ENCODE peak calls at places on chromosome 1, in six cellular contexts. One of them, this sample, is unnamed.

GRCh38 chr1:15786581-15786980 is 20.9 kb downstream of the UQCRHL start:
- DNase-seq in NB4: no peak
- DNase-seq in H54: no peak
- DNase-seq in endothelial cell of umbilical vein: no peak
- DNase-seq in heart left ventricle: no peak
- DNase-seq in H1: no peak
- DNase-seq in this sample: no peak

GRCh38 chr1:14149431-14149830 is 449.1 kb upstream of the KAZN start:
- DNase-seq in H54: peak; percentile 18
- DNase-seq in NB4: no peak
- DNase-seq in heart left ventricle: no peak
- DNase-seq in endothelial cell of umbilical vein: no peak
- DNase-seq in H1: no peak
- DNase-seq in this sample: no peak

GRCh38 chr1:3409737-3410434 is 44.6 kb upstream of the ARHGEF16 start:
- DNase-seq in heart left ventricle: no peak
- DNase-seq in H1: no peak
- DNase-seq in endothelial cell of umbilical vein: peak; percentile 30
- DNase-seq in H54: peak; percentile 59
- DNase-seq in NB4: no peak
- DNase-seq in this sample: no peak

GRCh38 chr1:39892611-39893595 is 8.8 kb downstream of the MYCL start:
- DNase-seq in H1: no peak
- DNase-seq in endothelial cell of umbilical vein: peak; percentile 47
- DNase-seq in heart left ventricle: no peak
- DNase-seq in NB4: no peak
- DNase-seq in H54: peak; percentile 71
- DNase-seq in this sample: peak; percentile 36

GRCh38 chr1:15941899-15942660 is 33.8 kb downstream of the ZBTB17 start:
- DNase-seq in H54: no peak
- DNase-seq in NB4: no peak
- DNase-seq in endothelial cell of umbilical vein: no peak
- DNase-seq in heart left ventricle: peak; percentile 57
- DNase-seq in H1: no peak
- DNase-seq in this sample: no peak

GRCh38 chr1:232162001-232162400 is 467.9 kb downstream of the SIPA1L2 start:
- DNase-seq in H54: no peak
- DNase-seq in heart left ventricle: no peak
- DNase-seq in endothelial cell of umbilical vein: no peak
- DNase-seq in H1: no peak
- DNase-seq in NB4: peak; percentile 6
- DNase-seq in this sample: no peak

GRCh38 chr1:1430114-1430982 is 5.1 kb upstream of the VWA1 start:
- DNase-seq in H54: peak; percentile 70
- DNase-seq in endothelial cell of umbilical vein: peak; percentile 91
- DNase-seq in NB4: no peak
- DNase-seq in heart left ventricle: peak; percentile 91
- DNase-seq in H1: no peak
- DNase-seq in this sample: no peak

GRCh38 chr1:179129702-179130473 is 48.0 kb downstream of the TOR3A start:
- DNase-seq in endothelial cell of umbilical vein: peak; percentile 41
- DNase-seq in NB4: peak; percentile 73
- DNase-seq in heart left ventricle: no peak
- DNase-seq in H54: no peak
- DNase-seq in H1: no peak
- DNase-seq in this sample: peak; percentile 46

GRCh38 chr1:2496087-2496622 is 20.1 kb downstream of the PLCH2 start:
- DNase-seq in endothelial cell of umbilical vein: no peak
- DNase-seq in heart left ventricle: no peak
- DNase-seq in H54: no peak
- DNase-seq in H1: no peak
- DNase-seq in NB4: no peak
- DNase-seq in this sample: no peak

GRCh38 chr1:65688848-65689247 is 103.8 kb upstream of the PDE4B start:
- DNase-seq in H54: no peak
- DNase-seq in heart left ventricle: no peak
- DNase-seq in endothelial cell of umbilical vein: no peak
- DNase-seq in H1: no peak
- DNase-seq in NB4: no peak
- DNase-seq in this sample: no peak

GRCh38 chr1:8090241-8090702 is 64.2 kb upstream of the ERRFI1 start:
- DNase-seq in heart left ventricle: no peak
- DNase-seq in endothelial cell of umbilical vein: peak; percentile 95
- DNase-seq in NB4: no peak
- DNase-seq in H54: no peak
- DNase-seq in H1: no peak
- DNase-seq in this sample: no peak

GRCh38 chr1:119687391-119688079 is 24.2 kb upstream of the PHGDH start:
- DNase-seq in NB4: no peak
- DNase-seq in H54: no peak
- DNase-seq in heart left ventricle: no peak
- DNase-seq in H1: no peak
- DNase-seq in endothelial cell of umbilical vein: no peak
- DNase-seq in this sample: no peak

GRCh38 chr1:196152086-196152485 is 456.2 kb downstream of the KCNT2 start:
- DNase-seq in heart left ventricle: no peak
- DNase-seq in endothelial cell of umbilical vein: peak; percentile 31
- DNase-seq in NB4: no peak
- DNase-seq in H1: no peak
- DNase-seq in H54: no peak
- DNase-seq in this sample: no peak

GRCh38 chr1:198678901-198679329 is 40.1 kb downstream of the PTPRC start:
- DNase-seq in endothelial cell of umbilical vein: no peak
- DNase-seq in NB4: no peak
- DNase-seq in H54: no peak
- DNase-seq in heart left ventricle: no peak
- DNase-seq in H1: no peak
- DNase-seq in this sample: no peak

GRCh38 chr1:156717411-156717810 is 10.9 kb upstream of the METTL25B start:
- DNase-seq in endothelial cell of umbilical vein: peak; percentile 21
- DNase-seq in H54: no peak
- DNase-seq in H1: no peak
- DNase-seq in heart left ventricle: peak; percentile 15
- DNase-seq in NB4: no peak
- DNase-seq in this sample: no peak

GRCh38 chr1:235703516-235703915 is 53.9 kb upstream of the GNG4 start:
- DNase-seq in H54: peak; percentile 19
- DNase-seq in endothelial cell of umbilical vein: peak; percentile 12
- DNase-seq in heart left ventricle: no peak
- DNase-seq in H1: no peak
- DNase-seq in NB4: no peak
- DNase-seq in this sample: no peak

DNA sequence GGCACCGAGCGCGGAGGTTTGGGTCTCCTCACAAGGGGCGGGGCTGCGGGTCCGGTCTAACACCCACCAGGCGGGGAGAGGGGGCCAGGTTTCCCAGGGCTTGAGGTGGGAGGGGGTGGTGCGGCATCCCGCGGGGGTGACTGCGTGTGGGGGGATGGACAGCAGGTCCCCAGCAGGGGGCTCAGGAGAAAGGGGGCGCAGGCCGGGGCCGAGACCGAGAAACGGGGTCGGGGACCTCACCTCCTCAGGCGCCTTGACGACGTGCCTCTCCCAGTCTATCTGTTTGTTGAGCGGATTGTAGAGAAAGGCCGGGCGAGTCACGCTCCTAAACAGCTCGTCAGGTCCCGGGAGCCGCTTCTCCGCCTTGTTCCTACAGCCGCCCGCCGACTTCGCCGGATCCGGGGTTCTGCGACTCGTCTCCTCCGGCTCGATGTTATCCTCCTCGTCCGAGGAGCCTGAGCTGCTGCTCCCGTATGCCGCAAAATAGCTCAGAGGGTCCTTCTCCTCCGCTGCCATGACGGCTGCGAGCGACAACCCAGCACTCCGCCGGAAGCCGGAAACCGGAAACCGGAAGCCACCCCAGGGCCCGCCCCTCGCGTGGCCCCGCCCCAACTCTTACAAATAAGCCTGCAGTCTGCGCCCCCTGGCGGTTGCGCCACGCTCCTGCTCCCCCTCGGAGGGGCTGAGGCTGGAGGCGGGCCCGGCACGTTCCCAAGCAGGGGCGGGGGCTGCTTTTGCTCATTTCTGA is at the start of gene C1orf52:
- DNase-seq in H54: peak; percentile 72
- DNase-seq in endothelial cell of umbilical vein: peak; percentile 94
- DNase-seq in NB4: peak; percentile 92
- DNase-seq in heart left ventricle: peak; percentile 98
- DNase-seq in H1: peak; percentile 88
- DNase-seq in this sample: peak; percentile 97
- TF ChIP-seq POLR2A in H54: peak; percentile 85
- TF ChIP-seq POLR2A in endothelial cell of umbilical vein: peak; percentile 90
- TF ChIP-seq POLR2A in NB4: peak; percentile 92
- TF ChIP-seq POLR2A in heart left ventricle: peak; percentile 68
- TF ChIP-seq POLR2A in H1: peak; percentile 50
- TF ChIP-seq POLR2A in this sample: peak; percentile 84

GRCh38 chr1:41952208-41952607 is 33.5 kb upstream of the HIVEP3 start:
- DNase-seq in heart left ventricle: no peak
- DNase-seq in NB4: no peak
- DNase-seq in H1: no peak
- DNase-seq in H54: no peak
- DNase-seq in endothelial cell of umbilical vein: no peak
- DNase-seq in this sample: no peak
- TF ChIP-seq POLR2A in heart left ventricle: no peak
- TF ChIP-seq POLR2A in NB4: no peak
- TF ChIP-seq POLR2A in H1: no peak
- TF ChIP-seq POLR2A in H54: no peak
- TF ChIP-seq POLR2A in endothelial cell of umbilical vein: no peak
- TF ChIP-seq POLR2A in this sample: no peak

DNA sequence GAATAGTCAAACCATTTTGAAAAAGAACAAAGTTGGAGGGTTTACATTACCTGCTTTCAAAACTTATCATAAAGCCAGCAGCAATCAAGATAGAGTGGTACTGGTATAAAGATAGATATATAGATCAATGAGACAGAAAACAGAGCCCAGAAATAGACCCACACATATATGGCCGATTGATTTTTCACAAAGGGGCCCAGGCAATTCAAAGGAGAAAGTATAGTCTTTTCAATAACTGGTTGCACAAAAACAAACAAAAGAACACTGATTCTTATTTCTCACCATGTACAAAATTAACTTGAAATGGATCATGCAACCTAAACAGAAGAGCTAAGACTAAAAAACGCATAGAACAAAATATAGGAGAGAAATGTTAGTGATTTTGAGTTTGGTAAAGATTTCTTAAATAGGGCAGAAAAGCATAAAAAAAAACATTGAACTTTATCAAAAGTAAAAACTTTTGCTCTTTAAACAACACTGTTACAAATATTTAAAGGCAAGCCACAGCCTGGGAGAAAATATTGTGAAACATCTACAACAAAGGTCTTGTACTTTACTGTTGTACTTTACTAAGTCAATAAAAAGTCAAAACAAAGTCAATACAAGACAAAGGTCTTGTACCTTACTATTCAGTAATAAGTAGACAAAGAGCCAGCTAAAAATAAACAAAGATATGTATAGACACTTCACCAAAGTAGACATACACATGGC is 50.2 kb downstream of the ST3GAL3 start:
- DNase-seq in endothelial cell of umbilical vein: no peak
- DNase-seq in H54: no peak
- DNase-seq in NB4: no peak
- DNase-seq in heart left ventricle: no peak
- DNase-seq in H1: no peak
- DNase-seq in this sample: no peak
- TF ChIP-seq POLR2A in endothelial cell of umbilical vein: no peak
- TF ChIP-seq POLR2A in H54: no peak
- TF ChIP-seq POLR2A in NB4: no peak
- TF ChIP-seq POLR2A in heart left ventricle: no peak
- TF ChIP-seq POLR2A in H1: no peak
- TF ChIP-seq POLR2A in this sample: no peak

DNA sequence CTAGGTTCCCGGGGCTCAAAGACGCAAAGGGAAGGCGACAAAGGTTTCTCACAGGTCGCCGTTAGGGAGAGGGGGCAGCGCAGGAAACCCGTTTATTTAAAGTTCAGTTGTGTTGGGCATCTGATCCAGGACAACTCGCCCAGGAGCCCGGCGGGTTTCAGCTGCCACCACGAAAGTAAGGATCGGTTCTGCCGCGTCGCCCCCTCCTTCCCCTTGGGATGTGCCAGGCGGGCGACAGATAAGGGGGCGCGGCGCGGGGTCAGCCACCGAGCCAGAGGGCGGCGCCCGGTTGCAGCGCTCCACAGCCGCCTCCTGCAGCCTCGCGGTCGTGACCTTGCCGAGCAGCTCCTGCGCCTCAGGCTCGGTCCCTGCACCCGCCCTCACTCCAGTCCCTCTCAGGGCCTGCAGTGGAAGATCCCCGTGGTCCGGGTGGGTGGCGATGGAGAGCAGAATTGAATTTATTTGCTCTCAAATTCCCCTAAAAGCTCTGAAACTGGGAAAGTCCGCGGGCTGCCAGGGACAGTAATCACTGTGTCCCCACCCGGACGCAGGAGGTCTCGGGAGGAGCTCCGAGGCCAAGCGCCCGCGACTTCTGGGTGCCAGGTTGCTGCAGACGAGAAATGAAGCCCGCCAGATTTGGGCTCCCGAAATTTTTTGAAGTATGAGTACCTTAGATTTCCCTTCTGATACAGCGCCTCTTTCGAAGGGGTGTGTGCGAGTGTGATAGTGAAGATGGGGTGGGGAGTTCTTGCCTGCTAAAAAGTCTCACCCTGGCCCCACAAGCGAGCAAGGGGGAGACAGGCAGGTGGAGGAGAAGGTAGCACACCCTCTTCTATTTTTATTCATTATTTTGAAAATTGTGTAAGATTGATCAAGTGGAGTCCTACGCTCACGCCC is 28.4 kb upstream of the NFIA start:
- DNase-seq in H1: no peak
- DNase-seq in H54: no peak
- DNase-seq in NB4: peak; percentile 22
- DNase-seq in heart left ventricle: peak; percentile 83
- DNase-seq in endothelial cell of umbilical vein: no peak
- DNase-seq in this sample: peak; percentile 89
- TF ChIP-seq POLR2A in H1: no peak
- TF ChIP-seq POLR2A in H54: no peak
- TF ChIP-seq POLR2A in NB4: no peak
- TF ChIP-seq POLR2A in heart left ventricle: peak; percentile 15
- TF ChIP-seq POLR2A in endothelial cell of umbilical vein: no peak
- TF ChIP-seq POLR2A in this sample: peak; percentile 77

DNA sequence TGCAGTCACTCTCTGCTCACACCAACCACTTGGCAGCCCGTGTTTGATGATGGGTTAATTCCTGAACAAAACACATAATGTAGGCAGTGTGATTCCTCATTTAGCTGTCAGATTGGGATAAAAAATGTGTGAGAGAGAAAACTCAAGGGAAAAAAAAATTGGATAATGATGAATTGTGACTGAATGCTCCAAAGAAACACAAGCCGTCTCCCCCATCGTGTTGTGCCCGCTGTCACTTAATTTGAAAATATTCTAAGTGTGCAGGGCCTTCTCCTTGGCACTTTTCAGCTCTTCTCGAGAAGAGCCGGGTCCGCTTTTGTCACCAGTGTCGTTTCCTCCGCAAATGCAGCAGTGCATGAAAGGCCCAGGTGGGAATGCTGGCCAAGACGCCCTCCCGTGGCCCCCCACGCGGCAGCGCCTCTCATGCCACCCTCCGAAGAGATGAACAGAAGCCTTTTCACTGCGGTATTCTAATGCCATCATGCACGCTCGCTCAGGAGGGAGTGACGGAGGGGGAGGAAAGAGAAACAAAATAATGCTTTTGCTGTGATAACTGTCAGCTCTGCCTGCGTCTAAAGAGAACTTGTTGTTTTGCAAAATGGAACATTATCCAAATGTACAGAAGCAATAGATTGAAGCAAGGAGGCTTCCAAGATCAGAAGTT is 166.3 kb upstream of the ZC3H12A start:
- DNase-seq in H54: no peak
- DNase-seq in heart left ventricle: no peak
- DNase-seq in H1: no peak
- DNase-seq in NB4: no peak
- DNase-seq in endothelial cell of umbilical vein: no peak
- DNase-seq in this sample: no peak
- TF ChIP-seq POLR2A in H54: no peak
- TF ChIP-seq POLR2A in heart left ventricle: no peak
- TF ChIP-seq POLR2A in H1: no peak
- TF ChIP-seq POLR2A in NB4: no peak
- TF ChIP-seq POLR2A in endothelial cell of umbilical vein: no peak
- TF ChIP-seq POLR2A in this sample: no peak

This sample was measured in erythroblast.